ENCODE peak calls at places on chromosomes 1 and 21, in ten cellular contexts. F, X, W, I, R, V, Q, C, E and S are unnamed samples.

GRCh38 chr1:7149080-7149838 is 364.0 kb downstream of the CAMTA1 start:
- DNase-seq in F (no peak), X (peak), W (peak), I (no peak), R (peak), V (peak), Q (no peak), C (no peak), E (no peak), S (peak)

GRCh38 chr21:45030637-45031218 is 43.7 kb upstream of the ADARB1 start:
- DNase-seq in F (peak), X (no peak), W (no peak), I (no peak), R (no peak), V (no peak), Q (no peak), C (peak), E (no peak), S (no peak)

GRCh38 chr1:42429623-42430022 is 26.2 kb downstream of the ZMYND12 start:
- DNase-seq in F (no peak), X (no peak), W (no peak), I (no peak), R (no peak), V (no peak), Q (no peak), C (no peak), E (no peak), S (no peak)

GRCh38 chr21:46122241-46122671 is 24.3 kb downstream of the COL6A2 start:
- DNase-seq in F (peak), X (peak), W (peak), I (no peak), R (no peak), V (peak), Q (no peak), C (peak), E (no peak), S (peak)

GRCh38 chr1:164623805-164624204 is 64.8 kb downstream of the PBX1 start:
- DNase-seq in F (no peak), X (no peak), W (no peak), I (no peak), R (no peak), V (no peak), Q (no peak), C (no peak), E (no peak), S (no peak)

GRCh38 chr1:91997607-91998195 is 32.1 kb upstream of the EPHX4 start:
- DNase-seq in F (no peak), X (peak), W (no peak), I (peak), R (no peak), V (peak), Q (peak), C (peak), E (peak), S (no peak)

GRCh38 chr1:91819038-91819788 is 66.7 kb downstream of the TGFBR3 start:
- DNase-seq in F (no peak), X (no peak), W (no peak), I (no peak), R (no peak), V (no peak), Q (no peak), C (no peak), E (no peak), S (no peak)

GRCh38 chr1:74755475-74755874 is 22.5 kb downstream of the TYW3 start:
- DNase-seq in F (no peak), X (no peak), W (no peak), I (no peak), R (no peak), V (no peak), Q (no peak), C (no peak), E (no peak), S (no peak)

GRCh38 chr1:230317823-230318819 is 108.0 kb downstream of the PGBD5 start:
- DNase-seq in F (no peak), X (no peak), W (no peak), I (no peak), R (no peak), V (peak), Q (no peak), C (no peak), E (no peak), S (no peak)

GRCh38 chr1:230899845-230900251 is 31.5 kb upstream of the C1orf198 start:
- DNase-seq in F (no peak), X (peak), W (no peak), I (no peak), R (no peak), V (peak), Q (no peak), C (peak), E (no peak), S (no peak)

GRCh38 chr1:167489581-167490340 is 28.6 kb downstream of the CD247 start:
- DNase-seq in F (no peak), X (no peak), W (no peak), I (no peak), R (no peak), V (no peak), Q (no peak), C (no peak), E (peak), S (no peak)

GRCh38 chr1:77759090-77760028 is at the start of gene USP33:
- DNase-seq in F (peak), X (peak), W (peak), I (peak), R (peak), V (peak), Q (no peak), C (peak), E (peak), S (peak)

GRCh38 chr1:10528066-10529014 is 53.6 kb downstream of the PEX14 start:
- DNase-seq in F (no peak), X (peak), W (no peak), I (no peak), R (no peak), V (peak), Q (peak), C (peak), E (no peak), S (peak)

GRCh38 chr1:2803931-2804627 is 2.6 kb upstream of the TTC34 start:
- DNase-seq in F (no peak), X (no peak), W (peak), I (no peak), R (no peak), V (no peak), Q (no peak), C (no peak), E (no peak), S (peak)

GRCh38 chr1:152487871-152488270 is 22.7 kb upstream of the LCE5A start:
- DNase-seq in F (no peak), X (no peak), W (no peak), I (no peak), R (no peak), V (no peak), Q (no peak), C (no peak), E (no peak), S (no peak)

GRCh38 chr1:156504062-156504813 is 3.7 kb upstream of the MEF2D start:
- DNase-seq in F (no peak), X (no peak), W (peak), I (peak), R (no peak), V (peak), Q (peak), C (no peak), E (no peak), S (no peak)

GRCh38 chr1:183234660-183235476 is 48.8 kb downstream of the LAMC2 start:
- DNase-seq in F (peak), X (peak), W (no peak), I (no peak), R (peak), V (peak), Q (peak), C (peak), E (peak), S (no peak)

GRCh38 chr1:18915341-18915740 is 13.0 kb upstream of the ALDH4A1 start:
- DNase-seq in F (no peak), X (no peak), W (no peak), I (no peak), R (no peak), V (no peak), Q (no peak), C (no peak), E (no peak), S (no peak)

GRCh38 chr1:147273409-147274307 is 31.2 kb downstream of the CHD1L start:
- DNase-seq in F (no peak), X (peak), W (no peak), I (peak), R (no peak), V (peak), Q (peak), C (peak), E (peak), S (no peak)

GRCh38 chr1:176033879-176034278 is 173.2 kb downstream of the COP1 start:
- DNase-seq in F (no peak), X (peak), W (no peak), I (no peak), R (no peak), V (peak), Q (no peak), C (peak), E (no peak), S (no peak)

GRCh38 chr1:16628361-16629111 is 15.2 kb upstream of the NBPF1 start:
- DNase-seq in F (no peak), X (no peak), W (peak), I (no peak), R (no peak), V (no peak), Q (no peak), C (no peak), E (no peak), S (no peak)

GRCh38 chr1:48079096-48079495 is 81.9 kb upstream of the TRABD2B start:
- DNase-seq in F (no peak), X (no peak), W (no peak), I (no peak), R (no peak), V (no peak), Q (no peak), C (no peak), E (no peak), S (no peak)

GRCh38 chr1:47934243-47934805 is 62.9 kb downstream of the TRABD2B start:
- DNase-seq in F (peak), X (no peak), W (peak), I (no peak), R (peak), V (peak), Q (no peak), C (peak), E (no peak), S (peak)

GRCh38 chr1:11602424-11602823 is 51.8 kb downstream of the FBXO2 start:
- DNase-seq in F (no peak), X (no peak), W (no peak), I (no peak), R (no peak), V (no peak), Q (no peak), C (no peak), E (no peak), S (no peak)

GRCh38 chr1:59704721-59705120 is 110.0 kb upstream of the HOOK1 start:
- DNase-seq in F (no peak), X (no peak), W (no peak), I (no peak), R (no peak), V (no peak), Q (no peak), C (no peak), E (no peak), S (no peak)

GRCh38 chr1:59703918-59704378 is 110.8 kb upstream of the HOOK1 start:
- DNase-seq in F (no peak), X (no peak), W (no peak), I (no peak), R (no peak), V (no peak), Q (no peak), C (no peak), E (no peak), S (no peak)

GRCh38 chr1:59709333-59709732 is 105.4 kb upstream of the HOOK1 start:
- DNase-seq in F (no peak), X (no peak), W (no peak), I (no peak), R (no peak), V (no peak), Q (no peak), C (no peak), E (no peak), S (no peak)

GRCh38 chr1:59705849-59706599 is 108.7 kb upstream of the HOOK1 start:
- DNase-seq in F (no peak), X (peak), W (no peak), I (no peak), R (no peak), V (peak), Q (no peak), C (peak), E (no peak), S (peak)

GRCh38 chr1:59707216-59707615 is 107.5 kb upstream of the HOOK1 start:
- DNase-seq in F (no peak), X (peak), W (no peak), I (no peak), R (no peak), V (peak), Q (no peak), C (peak), E (no peak), S (peak)
- H3K4me3 ChIP-seq in F (no peak), X (no peak), W (no peak), I (no peak), R (no peak), V (no peak), Q (no peak), C (no peak), E (no peak), S (no peak)

DNA sequence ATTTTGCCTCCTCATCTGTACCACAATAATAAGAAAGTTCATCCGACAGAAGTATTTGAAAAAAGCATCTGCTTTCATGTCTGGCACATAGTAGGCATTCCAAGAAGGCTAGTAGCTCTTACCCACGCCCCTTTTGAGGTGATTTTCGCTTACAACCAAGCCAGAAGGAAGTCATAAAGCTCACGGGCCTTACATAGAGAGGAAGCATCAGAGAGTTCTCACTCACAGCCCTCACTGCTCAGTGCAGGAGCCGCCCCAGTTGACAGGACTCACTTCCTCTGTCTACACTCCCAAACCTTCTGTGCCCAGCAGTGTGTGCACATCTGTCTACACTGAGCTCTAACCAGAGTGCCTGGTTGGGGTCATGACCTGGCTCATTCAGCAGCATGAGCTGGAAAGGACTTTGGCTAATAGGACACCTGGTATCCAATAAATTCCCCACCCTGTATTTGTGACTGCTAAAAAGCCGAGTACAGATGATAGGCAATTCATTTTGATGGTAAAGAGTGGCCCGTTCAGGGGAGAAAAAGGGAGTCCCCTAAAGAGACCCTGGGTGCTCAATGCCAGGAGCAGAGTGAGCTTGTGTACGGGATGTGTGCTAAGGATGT is 36.8 kb upstream of the DUSP10 start:
- DNase-seq in F (no peak), X (no peak), W (no peak), I (no peak), R (no peak), V (no peak), Q (no peak), C (no peak), E (no peak), S (no peak)
- H3K4me3 ChIP-seq in F (no peak), X (no peak), W (no peak), I (no peak), R (no peak), V (no peak), Q (no peak), C (no peak), E (no peak), S (no peak)

DNA sequence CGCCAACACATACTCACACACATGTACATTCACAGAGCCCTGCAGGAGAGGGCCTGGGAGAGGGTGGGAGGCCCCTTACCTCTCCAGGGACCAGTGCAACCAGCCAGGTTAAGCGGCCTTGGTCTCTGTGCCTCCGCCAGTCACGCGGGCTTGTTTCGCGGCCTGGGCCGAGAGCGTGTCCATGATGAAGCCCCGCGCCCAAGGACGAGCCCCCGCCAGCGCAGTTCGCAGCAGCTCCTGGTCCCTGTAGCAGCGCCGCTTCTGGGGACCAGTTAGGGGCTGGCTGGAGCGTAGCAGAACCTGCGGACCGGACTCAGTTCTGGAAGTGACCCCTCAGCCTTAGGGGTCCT is 7.3 kb upstream of the FAM167B start:
- DNase-seq in F (no peak), X (no peak), W (no peak), I (no peak), R (no peak), V (no peak), Q (no peak), C (no peak), E (no peak), S (no peak)
- H3K4me3 ChIP-seq in F (peak), X (peak), W (peak), I (peak), R (no peak), V (peak), Q (peak), C (peak), E (peak), S (peak)

DNA sequence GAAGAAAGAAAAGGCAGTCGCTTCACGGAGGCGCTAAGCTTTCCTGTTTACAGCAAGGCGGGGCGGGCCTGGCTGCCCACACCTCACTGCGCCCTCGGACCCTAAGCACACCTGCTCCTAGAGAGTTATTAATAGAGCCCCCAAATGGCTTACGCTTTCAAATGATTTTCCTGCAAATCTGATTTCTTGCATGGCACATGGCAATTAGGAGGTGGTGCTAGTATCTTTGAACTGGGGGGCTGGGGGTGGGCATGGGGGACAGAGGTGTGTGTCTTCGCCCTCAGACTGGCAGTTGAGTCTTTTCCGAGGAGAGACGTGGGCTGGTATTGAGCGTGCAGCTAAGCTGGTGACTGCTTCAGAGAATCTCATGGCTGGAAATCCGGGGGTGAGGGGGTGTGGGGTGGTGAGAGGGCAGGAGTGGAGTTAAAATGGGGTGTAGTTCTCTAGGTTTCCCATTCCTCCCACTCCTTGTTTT is 1.3 kb downstream of the S1PR1 start:
- DNase-seq in F (no peak), X (no peak), W (no peak), I (no peak), R (no peak), V (no peak), Q (no peak), C (no peak), E (no peak), S (no peak)
- H3K4me3 ChIP-seq in F (peak), X (peak), W (peak), I (no peak), R (peak), V (peak), Q (no peak), C (peak), E (no peak), S (peak)